ENCODE peak calls at places on chromosome 17, in five cellular contexts. One of them, this sample, is unnamed. For H3K4me1 and H3K36me3, the result is how much of the 10 kb centered on the place peaks cover.

GRCh38 chr17:10620823-10621222 is 36.3 kb downstream of the MYH3 start:
- DNase-seq in psoas muscle: no peak
- DNase-seq in prostate gland: peak
- DNase-seq in ovary: no peak
- DNase-seq in Peyer's patch: no peak
- DNase-seq in this sample: no peak

GRCh38 chr17:3026856-3027751 is 36.3 kb downstream of the OR1D5 start:
- DNase-seq in Peyer's patch: no peak
- DNase-seq in prostate gland: no peak
- DNase-seq in ovary: peak
- DNase-seq in psoas muscle: peak
- DNase-seq in this sample: no peak

GRCh38 chr17:43755389-43755875 is 3.2 kb downstream of the SOST start:
- DNase-seq in ovary: no peak
- DNase-seq in prostate gland: no peak
- DNase-seq in Peyer's patch: no peak
- DNase-seq in psoas muscle: no peak
- DNase-seq in this sample: peak

GRCh38 chr17:13728751-13729150 is 127.0 kb upstream of the HS3ST3A1 start:
- DNase-seq in Peyer's patch: no peak
- DNase-seq in ovary: no peak
- DNase-seq in prostate gland: no peak
- DNase-seq in psoas muscle: no peak
- DNase-seq in this sample: no peak

GRCh38 chr17:60154616-60155426 is 5.0 kb downstream of the CA4 start:
- DNase-seq in Peyer's patch: no peak
- DNase-seq in prostate gland: no peak
- DNase-seq in psoas muscle: peak
- DNase-seq in ovary: no peak
- DNase-seq in this sample: no peak

GRCh38 chr17:63840591-63841349 is 1.7 kb downstream of the SMARCD2 start:
- DNase-seq in psoas muscle: peak
- DNase-seq in prostate gland: peak
- DNase-seq in Peyer's patch: no peak
- DNase-seq in ovary: peak
- DNase-seq in this sample: no peak

GRCh38 chr17:50785942-50786570 is 18.7 kb upstream of the ANKRD40CL start:
- DNase-seq in prostate gland: peak
- DNase-seq in ovary: peak
- DNase-seq in Peyer's patch: no peak
- DNase-seq in psoas muscle: no peak
- DNase-seq in this sample: peak

GRCh38 chr17:3913531-3914318 is 2.5 kb downstream of the P2RX1 start:
- DNase-seq in psoas muscle: peak
- DNase-seq in Peyer's patch: peak
- DNase-seq in prostate gland: peak
- DNase-seq in ovary: peak
- DNase-seq in this sample: peak

GRCh38 chr17:19538095-19539039 is 4.7 kb downstream of the SLC47A1 start:
- DNase-seq in ovary: no peak
- DNase-seq in psoas muscle: peak
- DNase-seq in Peyer's patch: no peak
- DNase-seq in prostate gland: no peak
- DNase-seq in this sample: peak

GRCh38 chr17:66713533-66714042 is 121.3 kb upstream of the CACNG5 start:
- DNase-seq in psoas muscle: no peak
- DNase-seq in prostate gland: no peak
- DNase-seq in Peyer's patch: no peak
- DNase-seq in ovary: no peak
- DNase-seq in this sample: no peak

GRCh38 chr17:9676742-9677387 is 31.5 kb downstream of the USP43 start:
- DNase-seq in prostate gland: no peak
- DNase-seq in Peyer's patch: no peak
- DNase-seq in ovary: no peak
- DNase-seq in psoas muscle: no peak
- DNase-seq in this sample: no peak

GRCh38 chr17:64081802-64082799 is 47.8 kb downstream of the ERN1 start:
- DNase-seq in ovary: no peak
- DNase-seq in prostate gland: peak
- DNase-seq in Peyer's patch: peak
- DNase-seq in psoas muscle: no peak
- DNase-seq in this sample: no peak

GRCh38 chr17:45411348-45412105 is 21.1 kb downstream of the ARHGAP27 start:
- DNase-seq in Peyer's patch: no peak
- DNase-seq in ovary: no peak
- DNase-seq in prostate gland: no peak
- DNase-seq in psoas muscle: peak
- DNase-seq in this sample: no peak

GRCh38 chr17:51537996-51538550 is 277.7 kb downstream of the UTP18 start:
- DNase-seq in prostate gland: no peak
- DNase-seq in ovary: no peak
- DNase-seq in psoas muscle: no peak
- DNase-seq in Peyer's patch: no peak
- DNase-seq in this sample: no peak

GRCh38 chr17:7466644-7467341 is 12.6 kb downstream of the ZBTB4 start:
- DNase-seq in ovary: peak
- DNase-seq in Peyer's patch: no peak
- DNase-seq in psoas muscle: peak
- DNase-seq in prostate gland: no peak
- DNase-seq in this sample: peak
- H3K4me1 ChIP-seq in ovary: under half
- H3K4me1 ChIP-seq in Peyer's patch: under half
- H3K4me1 ChIP-seq in psoas muscle: under half
- H3K4me1 ChIP-seq in prostate gland: under half
- H3K4me1 ChIP-seq in this sample: under half

DNA sequence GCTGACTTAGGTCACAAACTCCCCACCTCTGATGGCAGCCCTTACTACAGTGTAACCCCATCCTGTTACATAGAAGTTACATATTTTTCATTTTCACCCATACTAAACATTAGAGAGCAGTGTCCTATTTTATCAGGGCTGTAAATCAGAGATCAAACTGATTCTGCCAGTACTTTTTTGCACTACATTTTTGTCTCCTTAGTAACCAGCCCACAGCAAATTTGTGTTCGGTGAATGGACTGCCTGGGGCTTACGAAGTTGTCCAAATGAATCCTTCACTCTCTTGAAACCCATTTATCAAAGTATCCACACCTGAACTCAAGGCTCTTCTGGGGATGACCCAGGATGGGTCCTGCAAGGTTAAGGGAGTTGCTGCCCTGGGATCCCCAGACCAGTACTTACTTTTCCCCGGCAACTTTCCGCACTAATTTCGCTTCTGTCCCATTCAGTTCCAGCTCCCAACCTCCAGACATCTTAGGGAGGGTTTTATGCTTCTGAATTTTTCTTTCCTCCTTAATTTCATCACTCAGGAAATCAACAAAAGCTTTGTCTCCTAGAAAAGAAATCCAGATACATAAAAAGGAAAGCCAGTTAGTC is 1.1 kb downstream of the C1QBP start:
- DNase-seq in ovary: no peak
- DNase-seq in prostate gland: no peak
- DNase-seq in Peyer's patch: no peak
- DNase-seq in psoas muscle: no peak
- DNase-seq in this sample: no peak
- H3K36me3 ChIP-seq in ovary: under half
- H3K36me3 ChIP-seq in prostate gland: under half
- H3K36me3 ChIP-seq in Peyer's patch: under half
- H3K36me3 ChIP-seq in psoas muscle: under half
- H3K36me3 ChIP-seq in this sample: under half

GRCh38 chr17:40621558-40621957 is 26.1 kb downstream of the SMARCE1 start:
- DNase-seq in Peyer's patch: no peak
- DNase-seq in psoas muscle: no peak
- DNase-seq in ovary: no peak
- DNase-seq in prostate gland: no peak
- DNase-seq in this sample: no peak
- H3K4me1 ChIP-seq in Peyer's patch: under half
- H3K4me1 ChIP-seq in psoas muscle: under half
- H3K4me1 ChIP-seq in ovary: under half
- H3K4me1 ChIP-seq in prostate gland: under half
- H3K4me1 ChIP-seq in this sample: under half

GRCh38 chr17:82602986-82603385 is 45.3 kb downstream of the WDR45B start:
- DNase-seq in psoas muscle: no peak
- DNase-seq in prostate gland: no peak
- DNase-seq in ovary: no peak
- DNase-seq in Peyer's patch: no peak
- DNase-seq in this sample: no peak

GRCh38 chr17:82599674-82600661 is 48.3 kb downstream of the WDR45B start:
- DNase-seq in ovary: no peak
- DNase-seq in prostate gland: no peak
- DNase-seq in psoas muscle: no peak
- DNase-seq in Peyer's patch: no peak
- DNase-seq in this sample: no peak

GRCh38 chr17:82601447-82602000 is 46.7 kb downstream of the WDR45B start:
- DNase-seq in Peyer's patch: no peak
- DNase-seq in psoas muscle: no peak
- DNase-seq in prostate gland: no peak
- DNase-seq in ovary: no peak
- DNase-seq in this sample: no peak

GRCh38 chr17:82602487-82602886 is 45.8 kb downstream of the WDR45B start:
- DNase-seq in prostate gland: no peak
- DNase-seq in ovary: no peak
- DNase-seq in Peyer's patch: no peak
- DNase-seq in psoas muscle: no peak
- DNase-seq in this sample: no peak

GRCh38 chr17:82600731-82601446 is 47.4 kb downstream of the WDR45B start:
- DNase-seq in ovary: no peak
- DNase-seq in Peyer's patch: no peak
- DNase-seq in psoas muscle: no peak
- DNase-seq in prostate gland: no peak
- DNase-seq in this sample: no peak
- H3K36me3 ChIP-seq in ovary: under half
- H3K36me3 ChIP-seq in Peyer's patch: under half
- H3K36me3 ChIP-seq in psoas muscle: under half
- H3K36me3 ChIP-seq in prostate gland: under half
- H3K36me3 ChIP-seq in this sample: under half

DNA sequence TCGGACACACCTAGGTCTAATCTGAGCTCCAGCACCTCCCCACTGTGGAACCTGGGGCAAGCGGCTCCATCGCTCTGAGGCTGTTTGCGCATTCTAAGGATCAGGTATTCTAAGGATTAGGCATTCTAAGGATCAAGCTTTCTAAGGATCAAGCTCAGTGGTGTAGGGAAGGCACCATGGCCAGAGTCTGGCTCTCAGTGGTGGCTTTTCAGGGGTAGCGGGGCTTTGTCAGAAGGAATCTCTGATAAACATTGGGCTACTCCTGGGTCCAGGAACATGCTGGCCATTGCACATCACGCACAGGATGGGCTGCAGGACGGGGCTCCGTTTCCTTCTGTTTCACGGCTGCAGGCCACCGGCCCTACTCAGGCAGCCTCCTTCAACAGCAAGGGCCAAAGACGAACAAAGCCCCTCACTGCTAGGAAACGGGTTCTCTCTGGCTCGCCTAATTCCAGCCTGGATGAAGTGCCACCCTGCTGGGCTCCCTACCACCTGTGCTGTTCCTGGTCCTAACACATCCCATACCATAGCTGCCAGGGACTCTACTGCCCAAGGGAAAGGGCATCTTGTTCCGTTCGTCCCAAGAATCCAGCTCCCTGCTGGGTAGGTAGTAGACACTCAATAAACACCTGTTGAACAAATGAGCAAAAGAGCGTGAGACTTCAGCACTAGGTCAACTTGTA is 5.5 kb downstream of the C1QTNF1 start:
- DNase-seq in Peyer's patch: no peak
- DNase-seq in ovary: peak
- DNase-seq in prostate gland: no peak
- DNase-seq in psoas muscle: no peak
- DNase-seq in this sample: no peak
- H3K4me1 ChIP-seq in Peyer's patch: under half
- H3K4me1 ChIP-seq in ovary: under half
- H3K4me1 ChIP-seq in prostate gland: under half
- H3K4me1 ChIP-seq in psoas muscle: under half
- H3K4me1 ChIP-seq in this sample: under half

GRCh38 chr17:77489239-77489897 is 348.6 kb downstream of the SEC14L1 start:
- DNase-seq in psoas muscle: peak
- DNase-seq in Peyer's patch: no peak
- DNase-seq in prostate gland: no peak
- DNase-seq in ovary: no peak
- DNase-seq in this sample: no peak
- H3K36me3 ChIP-seq in psoas muscle: under half
- H3K36me3 ChIP-seq in Peyer's patch: under half
- H3K36me3 ChIP-seq in prostate gland: under half
- H3K36me3 ChIP-seq in ovary: under half
- H3K36me3 ChIP-seq in this sample: under half

GRCh38 chr17:77086433-77087010 is 54.2 kb upstream of the SEC14L1 start:
- DNase-seq in psoas muscle: peak
- DNase-seq in Peyer's patch: peak
- DNase-seq in ovary: peak
- DNase-seq in prostate gland: peak
- DNase-seq in this sample: peak
- H3K4me1 ChIP-seq in psoas muscle: under half
- H3K4me1 ChIP-seq in Peyer's patch: under half
- H3K4me1 ChIP-seq in ovary: under half
- H3K4me1 ChIP-seq in prostate gland: under half
- H3K4me1 ChIP-seq in this sample: under half

DNA sequence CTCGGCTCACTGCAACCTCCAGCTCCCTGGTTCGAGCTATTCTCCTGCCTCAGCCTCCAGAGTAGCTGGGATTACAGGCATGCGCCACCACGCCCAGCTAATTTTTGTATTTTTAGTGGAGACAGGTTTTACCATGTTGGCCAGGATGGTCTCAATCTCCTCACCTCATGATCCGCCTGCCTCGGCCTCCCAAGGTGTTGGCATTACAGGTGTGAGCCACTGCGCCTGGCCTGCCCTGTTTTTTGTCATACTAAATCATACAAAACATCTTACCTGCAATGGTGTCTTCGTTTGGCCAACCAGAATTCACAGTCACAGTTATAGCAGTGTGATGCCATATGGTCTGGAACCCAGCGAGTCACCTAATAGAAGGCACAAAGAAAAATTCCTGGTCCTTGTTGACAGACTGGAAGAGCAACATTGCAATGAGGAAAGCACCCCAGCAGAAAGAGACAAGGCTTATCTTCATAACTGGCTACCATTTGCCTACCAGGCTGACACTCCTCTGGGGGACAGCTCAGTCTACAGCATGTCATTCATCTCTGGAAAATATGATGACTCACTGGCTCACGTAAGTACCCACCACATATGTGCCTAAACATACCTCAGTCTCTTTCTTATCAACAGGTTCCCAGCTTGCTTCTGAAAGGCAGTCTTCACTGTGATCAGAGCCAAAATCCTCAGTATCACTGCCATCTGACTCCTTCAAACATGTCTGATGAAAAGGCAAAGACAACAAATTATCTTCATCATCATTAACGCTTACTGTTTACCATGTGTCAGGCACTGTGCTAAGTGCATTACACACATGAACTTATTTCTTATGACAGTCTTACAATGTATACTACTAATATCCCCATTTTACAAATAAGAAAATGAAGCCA is 4.3 kb upstream of the HSF5 start:
- DNase-seq in psoas muscle: no peak
- DNase-seq in prostate gland: no peak
- DNase-seq in Peyer's patch: no peak
- DNase-seq in ovary: no peak
- DNase-seq in this sample: no peak
- H3K36me3 ChIP-seq in psoas muscle: under half
- H3K36me3 ChIP-seq in prostate gland: under half
- H3K36me3 ChIP-seq in Peyer's patch: under half
- H3K36me3 ChIP-seq in ovary: under half
- H3K36me3 ChIP-seq in this sample: under half